ENCODE peak calls at places on chromosomes 16 and 17, in six cellular contexts. D is stimulated activated CD4-positive, alpha-beta T cell treated with anti-CD3 and anti-CD28 coated beads, Interleukin-2, amount 100 ng/mL, for 48 hours; W is fibroblast of lung; F is stimulated activated naive CD8-positive, alpha-beta T cell treated with anti-CD3 and anti-CD28 coated beads, Interleukin-15, amount 100 ng/mL, for 72 hours; A is GM04504; M is CD8-positive, alpha-beta memory T cell. H is an unnamed sample.

GRCh38 chr16:69243479-69243878 is 56.5 kb downstream of the SNTB2 start:
- DNase-seq in M (no peak), A (no peak), F (no peak), D (no peak), W (peak; percentile 75), H (no peak)

GRCh38 chr17:78759203-78759968 is 22.7 kb downstream of the CYTH1 start:
- DNase-seq in D (no peak), W (peak; percentile 57), M (peak; percentile 93), A (no peak), F (peak; percentile 74), H (peak; percentile 74)

GRCh38 chr16:10501016-10501607 is 79.3 kb downstream of the EMP2 start:
- DNase-seq in A (no peak), F (peak; percentile 18), D (no peak), M (no peak), W (no peak), H (no peak)

GRCh38 chr17:74686761-74687160 is 26.0 kb downstream of the CD300LF start:
- DNase-seq in F (no peak), D (no peak), M (no peak), A (no peak), W (no peak), H (no peak)

GRCh38 chr16:67880584-67880983 is 4.1 kb upstream of the NRN1L start:
- DNase-seq in M (no peak), W (no peak), A (no peak), F (no peak), D (no peak), H (no peak)

GRCh38 chr16:8547756-8548155 is 42.6 kb downstream of the TMEM114 start:
- DNase-seq in F (no peak), W (no peak), A (no peak), D (no peak), M (no peak), H (no peak)

GRCh38 chr17:81523139-81524062 is 4.8 kb upstream of the FSCN2 start:
- DNase-seq in M (no peak), F (no peak), W (peak; percentile 54), D (no peak), A (no peak), H (no peak)

GRCh38 chr17:21214777-21215541 is 998 bp upstream of the TMEM11 start:
- DNase-seq in M (no peak), W (peak; percentile 13), F (no peak), D (no peak), A (no peak), H (no peak)

GRCh38 chr17:44038604-44039007 is 23.8 kb upstream of the TMEM101 start:
- DNase-seq in M (no peak), W (no peak), D (no peak), A (no peak), F (no peak), H (no peak)

GRCh38 chr16:53094013-53094630 is 39.3 kb downstream of the CHD9 start:
- DNase-seq in A (no peak), D (no peak), W (no peak), F (no peak), M (no peak), H (peak; percentile 55)

GRCh38 chr16:76614255-76614654 is 337.1 kb downstream of the CNTNAP4 start:
- DNase-seq in D (no peak), F (no peak), M (no peak), A (no peak), W (no peak), H (no peak)

GRCh38 chr17:81867952-81868673 is 3.0 kb downstream of the ARHGDIA start:
- DNase-seq in D (no peak), F (peak; percentile 31), A (no peak), W (peak; percentile 19), M (no peak), H (no peak)

GRCh38 chr16:56603589-56603988 is 4.8 kb upstream of the MT2A start:
- DNase-seq in F (no peak), M (no peak), D (no peak), W (peak; percentile 47), A (no peak), H (no peak)

GRCh38 chr16:23905027-23905426 is 69.2 kb downstream of the PRKCB start:
- DNase-seq in W (peak; percentile 6), D (no peak), M (no peak), A (peak; percentile 81), F (no peak), H (no peak)

GRCh38 chr17:83125515-83126274 is 46.3 kb downstream of the METRNL start:
- DNase-seq in M (peak; percentile 65), F (peak; percentile 37), D (no peak), A (peak; percentile 22), W (no peak), H (peak; percentile 37)

GRCh38 chr16:48123104-48123788 is 32.5 kb downstream of the ABCC12 start:
- DNase-seq in D (peak; percentile 50), A (peak; percentile 97), W (peak; percentile 97), F (peak; percentile 36), M (no peak), H (no peak)

GRCh38 chr16:64428463-64428862 is 693.4 kb downstream of the CDH11 start:
- DNase-seq in W (peak; percentile 86), M (no peak), A (peak; percentile 50), F (no peak), D (no peak), H (no peak)

GRCh38 chr16:18839555-18839954 is 38.2 kb upstream of the ARL6IP1 start:
- DNase-seq in F (no peak), A (no peak), M (no peak), W (no peak), D (no peak), H (no peak)

GRCh38 chr16:80080287-80080851 is 460.4 kb upstream of the DYNLRB2 start:
- DNase-seq in W (no peak), F (no peak), M (no peak), D (no peak), A (no peak), H (no peak)